ENCODE peak calls at places on chromosome 1, in seven cellular contexts. One of them, this sample, is unnamed.

GRCh38 chr1:40141878-40142535 is 19.2 kb upstream of the RLF start:
- DNase-seq in dorsolateral prefrontal cortex: no peak
- DNase-seq in RWPE2: no peak
- DNase-seq in neural crest cell: no peak
- DNase-seq in MCF 10A: no peak
- DNase-seq in sigmoid colon: no peak
- DNase-seq in kidney epithelial cell: no peak
- DNase-seq in this sample: no peak

GRCh38 chr1:63643517-63643916 is 50.3 kb downstream of the PGM1 start:
- DNase-seq in RWPE2: no peak
- DNase-seq in neural crest cell: no peak
- DNase-seq in kidney epithelial cell: no peak
- DNase-seq in MCF 10A: no peak
- DNase-seq in dorsolateral prefrontal cortex: no peak
- DNase-seq in sigmoid colon: no peak
- DNase-seq in this sample: no peak

GRCh38 chr1:227880342-227880924 is 65.0 kb downstream of the PRSS38 start:
- DNase-seq in neural crest cell: no peak
- DNase-seq in sigmoid colon: no peak
- DNase-seq in RWPE2: no peak
- DNase-seq in dorsolateral prefrontal cortex: no peak
- DNase-seq in MCF 10A: no peak
- DNase-seq in kidney epithelial cell: no peak
- DNase-seq in this sample: no peak

GRCh38 chr1:234970731-234971476 is 157.7 kb downstream of the TOMM20 start:
- DNase-seq in dorsolateral prefrontal cortex: peak; percentile 59
- DNase-seq in sigmoid colon: peak; percentile 95
- DNase-seq in neural crest cell: no peak
- DNase-seq in kidney epithelial cell: no peak
- DNase-seq in RWPE2: no peak
- DNase-seq in MCF 10A: peak; percentile 53
- DNase-seq in this sample: peak; percentile 84

GRCh38 chr1:25469177-25469576 is 38.5 kb downstream of the MACO1 start:
- DNase-seq in MCF 10A: no peak
- DNase-seq in kidney epithelial cell: no peak
- DNase-seq in RWPE2: no peak
- DNase-seq in sigmoid colon: no peak
- DNase-seq in neural crest cell: no peak
- DNase-seq in dorsolateral prefrontal cortex: no peak
- DNase-seq in this sample: peak; percentile 58

GRCh38 chr1:27607239-27607804 is 3.4 kb upstream of the AHDC1 start:
- DNase-seq in RWPE2: no peak
- DNase-seq in MCF 10A: no peak
- DNase-seq in dorsolateral prefrontal cortex: no peak
- DNase-seq in sigmoid colon: no peak
- DNase-seq in neural crest cell: peak; percentile 75
- DNase-seq in kidney epithelial cell: no peak
- DNase-seq in this sample: no peak

GRCh38 chr1:52368383-52369172 is 2.6 kb upstream of the CC2D1B start:
- DNase-seq in MCF 10A: peak; percentile 71
- DNase-seq in sigmoid colon: no peak
- DNase-seq in kidney epithelial cell: peak; percentile 16
- DNase-seq in RWPE2: no peak
- DNase-seq in neural crest cell: no peak
- DNase-seq in dorsolateral prefrontal cortex: peak; percentile 49
- DNase-seq in this sample: peak; percentile 89

GRCh38 chr1:90414201-90414600 is 302.9 kb downstream of the BARHL2 start:
- DNase-seq in kidney epithelial cell: no peak
- DNase-seq in RWPE2: no peak
- DNase-seq in sigmoid colon: no peak
- DNase-seq in MCF 10A: no peak
- DNase-seq in neural crest cell: no peak
- DNase-seq in dorsolateral prefrontal cortex: no peak
- DNase-seq in this sample: no peak

GRCh38 chr1:197526736-197527371 is 248.4 kb downstream of the DENND1B start:
- DNase-seq in sigmoid colon: no peak
- DNase-seq in kidney epithelial cell: no peak
- DNase-seq in MCF 10A: peak; percentile 50
- DNase-seq in neural crest cell: no peak
- DNase-seq in dorsolateral prefrontal cortex: no peak
- DNase-seq in RWPE2: no peak
- DNase-seq in this sample: peak; percentile 9

DNA sequence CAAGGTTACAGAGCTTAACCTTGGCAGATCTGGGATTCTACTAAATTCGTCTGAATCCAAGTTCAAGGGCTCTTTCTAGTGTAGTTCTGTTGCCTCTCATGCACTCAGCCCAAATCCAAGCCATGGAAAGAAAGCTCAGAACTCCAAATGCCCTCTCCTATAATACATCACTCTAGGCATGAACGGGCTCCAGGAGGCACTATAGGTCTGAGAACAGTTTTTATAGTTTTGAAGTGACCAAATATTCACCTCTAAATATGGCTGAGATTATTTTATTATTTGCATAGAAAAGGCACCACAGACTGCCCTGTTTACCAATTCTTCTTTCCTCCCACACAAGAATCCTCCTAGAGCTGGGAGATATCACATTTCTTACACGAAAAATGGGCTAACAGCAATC is 327.9 kb upstream of the BEND5 start:
- DNase-seq in MCF 10A: no peak
- DNase-seq in neural crest cell: no peak
- DNase-seq in sigmoid colon: no peak
- DNase-seq in RWPE2: no peak
- DNase-seq in kidney epithelial cell: no peak
- DNase-seq in dorsolateral prefrontal cortex: no peak
- DNase-seq in this sample: no peak
- TF ChIP-seq CTCF in MCF 10A: no peak
- TF ChIP-seq CTCF in neural crest cell: no peak
- TF ChIP-seq CTCF in sigmoid colon: no peak
- TF ChIP-seq CTCF in RWPE2: no peak
- TF ChIP-seq CTCF in kidney epithelial cell: no peak
- TF ChIP-seq CTCF in dorsolateral prefrontal cortex: no peak
- TF ChIP-seq CTCF in this sample: peak; percentile 6

DNA sequence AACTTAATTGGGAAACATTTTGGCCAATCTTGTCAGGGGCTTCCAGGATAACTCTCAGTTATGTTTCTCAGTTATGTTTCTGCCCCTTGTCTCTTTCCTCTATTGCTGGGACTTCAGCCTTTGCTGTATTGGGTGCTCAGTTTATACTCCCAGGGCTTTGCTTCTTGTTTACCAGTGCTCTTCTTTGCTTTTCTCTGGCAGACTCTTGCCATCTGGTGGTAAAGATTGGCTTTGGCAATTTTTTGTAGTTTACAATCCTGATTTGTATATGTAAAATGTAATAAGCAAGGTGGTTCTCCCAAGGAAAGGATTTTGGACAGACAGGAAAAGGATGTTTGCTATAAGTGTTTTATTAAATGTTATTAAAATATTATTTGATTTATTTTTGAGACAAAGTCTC is 37.9 kb downstream of the FABP3 start:
- DNase-seq in MCF 10A: peak; percentile 51
- DNase-seq in kidney epithelial cell: no peak
- DNase-seq in RWPE2: no peak
- DNase-seq in neural crest cell: no peak
- DNase-seq in sigmoid colon: no peak
- DNase-seq in dorsolateral prefrontal cortex: no peak
- DNase-seq in this sample: peak; percentile 17
- TF ChIP-seq CTCF in MCF 10A: peak; percentile 57
- TF ChIP-seq CTCF in kidney epithelial cell: peak; percentile 39
- TF ChIP-seq CTCF in RWPE2: peak; percentile 78
- TF ChIP-seq CTCF in neural crest cell: peak; percentile 66
- TF ChIP-seq CTCF in sigmoid colon: no peak
- TF ChIP-seq CTCF in dorsolateral prefrontal cortex: peak; percentile 53
- TF ChIP-seq CTCF in this sample: peak; percentile 69

DNA sequence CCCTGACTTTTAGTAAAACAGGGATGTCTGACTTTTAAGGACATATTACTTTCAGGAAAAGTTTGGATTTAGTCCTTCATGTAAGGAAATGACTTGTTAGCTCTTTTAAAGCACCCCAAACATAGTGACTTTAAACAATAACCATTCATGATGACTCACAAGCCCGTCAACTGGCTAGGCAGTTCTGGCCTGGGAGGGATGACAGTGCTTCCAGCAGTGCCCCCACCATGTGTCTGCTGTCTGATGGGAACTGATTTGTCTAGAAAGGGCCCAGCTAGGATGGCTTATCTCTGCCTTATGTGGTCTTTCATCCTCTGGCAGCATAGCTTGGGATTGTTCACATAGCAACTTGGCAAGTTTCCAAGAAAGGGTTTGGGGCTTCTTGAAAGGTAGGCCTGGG is 143.4 kb downstream of the C1orf94 start:
- DNase-seq in dorsolateral prefrontal cortex: no peak
- DNase-seq in sigmoid colon: no peak
- DNase-seq in neural crest cell: no peak
- DNase-seq in kidney epithelial cell: no peak
- DNase-seq in MCF 10A: peak; percentile 0
- DNase-seq in RWPE2: no peak
- DNase-seq in this sample: peak; percentile 11
- TF ChIP-seq CTCF in dorsolateral prefrontal cortex: no peak
- TF ChIP-seq CTCF in sigmoid colon: no peak
- TF ChIP-seq CTCF in neural crest cell: no peak
- TF ChIP-seq CTCF in kidney epithelial cell: no peak
- TF ChIP-seq CTCF in MCF 10A: no peak
- TF ChIP-seq CTCF in RWPE2: no peak
- TF ChIP-seq CTCF in this sample: no peak

GRCh38 chr1:193031431-193031830 is 27.7 kb downstream of the UCHL5 start:
- DNase-seq in MCF 10A: peak; percentile 31
- DNase-seq in kidney epithelial cell: no peak
- DNase-seq in dorsolateral prefrontal cortex: no peak
- DNase-seq in neural crest cell: no peak
- DNase-seq in sigmoid colon: no peak
- DNase-seq in RWPE2: no peak
- DNase-seq in this sample: peak; percentile 9
- TF ChIP-seq CTCF in MCF 10A: peak; percentile 54
- TF ChIP-seq CTCF in kidney epithelial cell: peak; percentile 2
- TF ChIP-seq CTCF in dorsolateral prefrontal cortex: no peak
- TF ChIP-seq CTCF in neural crest cell: peak; percentile 55
- TF ChIP-seq CTCF in sigmoid colon: peak; percentile 11
- TF ChIP-seq CTCF in RWPE2: peak; percentile 62
- TF ChIP-seq CTCF in this sample: peak; percentile 59

GRCh38 chr1:209160230-209160629 is 423.3 kb upstream of the CAMK1G start:
- DNase-seq in MCF 10A: no peak
- DNase-seq in sigmoid colon: no peak
- DNase-seq in RWPE2: no peak
- DNase-seq in kidney epithelial cell: no peak
- DNase-seq in neural crest cell: no peak
- DNase-seq in dorsolateral prefrontal cortex: no peak
- DNase-seq in this sample: no peak
- TF ChIP-seq CTCF in MCF 10A: no peak
- TF ChIP-seq CTCF in sigmoid colon: no peak
- TF ChIP-seq CTCF in RWPE2: no peak
- TF ChIP-seq CTCF in kidney epithelial cell: no peak
- TF ChIP-seq CTCF in neural crest cell: no peak
- TF ChIP-seq CTCF in dorsolateral prefrontal cortex: no peak
- TF ChIP-seq CTCF in this sample: no peak

GRCh38 chr1:159161001-159161718 is 10.3 kb upstream of the CADM3 start:
- DNase-seq in kidney epithelial cell: peak; percentile 19
- DNase-seq in MCF 10A: peak; percentile 99
- DNase-seq in sigmoid colon: peak; percentile 88
- DNase-seq in neural crest cell: peak; percentile 74
- DNase-seq in dorsolateral prefrontal cortex: peak; percentile 78
- DNase-seq in RWPE2: no peak
- DNase-seq in this sample: peak; percentile 80
- TF ChIP-seq CTCF in kidney epithelial cell: peak; percentile 99
- TF ChIP-seq CTCF in MCF 10A: peak; percentile 100
- TF ChIP-seq CTCF in sigmoid colon: peak; percentile 99
- TF ChIP-seq CTCF in neural crest cell: peak; percentile 94
- TF ChIP-seq CTCF in dorsolateral prefrontal cortex: peak; percentile 88
- TF ChIP-seq CTCF in RWPE2: peak; percentile 98
- TF ChIP-seq CTCF in this sample: peak; percentile 99